ENCODE peak calls at places on chromosomes 12 and 14, in nine cellular contexts. D is cardiac fibroblast, L is SK-N-SH, F is body of pancreas, R is PC-9, H is lower leg skin, K is astrocyte of the spinal cord, Y is AG04450, U is pancreas. V is an unnamed sample.
A peak's percentile ranks its signal among the peaks of the same experiment; 100 is the strongest.

GRCh38 chr12:109264095-109264942 is 44.8 kb downstream of the FOXN4 start:
- DNase-seq in D (peak; percentile 70), L (peak; percentile 90), F (peak; percentile 76), R (peak; percentile 78), H (peak; percentile 93), K (peak; percentile 30), Y (peak; percentile 7), U (peak; percentile 86), V (no peak)

GRCh38 chr12:109192358-109192757 is 76.0 kb downstream of the ACACB start:
- DNase-seq in D (peak; percentile 60), L (no peak), F (no peak), R (peak; percentile 26), H (peak; percentile 29), K (peak; percentile 18), Y (peak; percentile 15), U (no peak), V (no peak)

GRCh38 chr12:114131824-114132223 is 165.7 kb upstream of the RBM19 start:
- DNase-seq in D (no peak), L (no peak), F (no peak), R (no peak), H (no peak), K (no peak), Y (no peak), U (no peak), V (no peak)

GRCh38 chr12:55935742-55936151 is 4.8 kb downstream of the DGKA start:
- DNase-seq in D (no peak), L (no peak), F (peak; percentile 9), R (no peak), H (peak; percentile 87), K (no peak), Y (no peak), U (peak; percentile 59), V (no peak)

GRCh38 chr14:26130690-26131089 is 467.1 kb downstream of the NOVA1 start:
- DNase-seq in D (no peak), L (no peak), F (no peak), R (no peak), H (no peak), K (no peak), Y (no peak), U (no peak), V (no peak)

GRCh38 chr12:127386723-127387122 is 880.2 kb upstream of the TMEM132C start:
- DNase-seq in D (no peak), L (no peak), F (no peak), R (no peak), H (no peak), K (no peak), Y (no peak), U (no peak), V (no peak)

GRCh38 chr12:23921099-23921846 is 28.2 kb downstream of the SOX5 start:
- DNase-seq in D (no peak), L (no peak), F (no peak), R (no peak), H (no peak), K (peak; percentile 30), Y (no peak), U (no peak), V (no peak)

GRCh38 chr14:50335989-50336391 is 23.9 kb downstream of the DMAC2L start:
- DNase-seq in D (peak; percentile 72), L (peak; percentile 80), F (peak; percentile 26), R (no peak), H (no peak), K (peak; percentile 33), Y (no peak), U (no peak), V (no peak)

GRCh38 chr12:77685112-77685511 is 145.6 kb upstream of the NAV3 start:
- DNase-seq in D (peak; percentile 88), L (peak; percentile 8), F (peak; percentile 64), R (peak; percentile 46), H (peak; percentile 85), K (peak; percentile 83), Y (peak; percentile 62), U (no peak), V (peak; percentile 43)

GRCh38 chr12:12983420-12984035 is 16.5 kb downstream of the HEBP1 start:
- DNase-seq in D (peak; percentile 78), L (peak; percentile 45), F (peak; percentile 31), R (peak; percentile 41), H (no peak), K (peak; percentile 62), Y (no peak), U (no peak), V (no peak)

GRCh38 chr12:121537814-121538698 is 42.8 kb downstream of the KDM2B start:
- DNase-seq in D (no peak), L (peak; percentile 79), F (peak; percentile 35), R (peak; percentile 7), H (no peak), K (no peak), Y (no peak), U (peak; percentile 75), V (no peak)

GRCh38 chr14:50020799-50021198 is 95.6 kb downstream of the VCPKMT start:
- DNase-seq in D (peak; percentile 16), L (no peak), F (no peak), R (no peak), H (no peak), K (no peak), Y (no peak), U (no peak), V (no peak)

GRCh38 chr14:92495041-92495440 is 18.5 kb upstream of the RIN3 start:
- DNase-seq in D (peak; percentile 78), L (no peak), F (no peak), R (no peak), H (peak; percentile 76), K (no peak), Y (no peak), U (no peak), V (peak; percentile 72)

GRCh38 chr12:21725731-21726130 is 48.8 kb downstream of the KCNJ8 start:
- DNase-seq in D (no peak), L (no peak), F (no peak), R (no peak), H (no peak), K (no peak), Y (no peak), U (no peak), V (no peak)

DNA sequence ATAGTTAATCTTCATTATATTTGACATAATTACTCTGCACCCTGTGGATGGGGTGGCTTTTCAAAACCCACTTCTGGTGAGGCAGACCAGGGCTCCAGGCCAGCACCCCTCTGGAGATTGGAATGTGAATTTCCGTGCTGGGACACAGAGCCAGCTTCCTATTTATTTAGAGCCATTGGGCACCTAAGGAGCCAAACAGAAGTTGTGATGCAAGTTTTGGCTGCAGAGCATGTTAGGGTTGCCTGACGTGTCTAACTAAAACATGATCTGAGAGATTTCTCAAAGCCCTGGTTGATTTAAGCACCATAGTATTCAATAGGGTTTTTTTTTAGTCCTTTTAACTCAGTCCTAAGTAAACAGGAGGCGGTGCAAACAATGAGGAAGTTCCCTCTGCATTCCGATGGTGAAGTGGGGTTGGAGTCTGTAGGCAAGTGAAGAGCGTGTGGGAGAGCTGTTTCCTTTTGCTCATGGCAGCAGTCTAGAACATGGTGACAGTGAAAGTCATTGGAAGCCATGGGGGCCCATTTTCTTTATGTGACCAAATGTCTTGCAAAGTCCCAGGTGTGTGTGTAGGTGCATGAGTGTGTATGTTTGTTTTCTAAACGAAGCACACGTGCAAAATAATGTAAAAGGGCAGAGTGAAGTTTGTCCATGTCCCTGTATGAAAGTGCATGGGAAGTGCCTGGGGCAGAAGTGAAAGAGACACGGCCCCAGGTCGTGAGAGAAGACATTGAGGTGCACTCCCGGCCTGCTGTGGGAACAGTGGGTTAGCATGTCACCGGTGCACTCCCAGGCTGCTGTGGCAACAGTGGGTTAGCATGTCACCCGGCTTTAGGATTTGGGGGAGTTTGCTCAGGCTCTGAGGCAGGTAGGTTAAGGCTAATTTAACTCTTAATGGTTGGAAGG is 117.7 kb downstream of the PRKCH start:
- DNase-seq in D (peak; percentile 87), L (no peak), F (peak; percentile 48), R (peak; percentile 74), H (peak; percentile 89), K (peak; percentile 80), Y (no peak), U (no peak), V (no peak)
- H3K4me3 ChIP-seq in D (peak overlapping the region; percentile 15), L (no peak overlapping the region), F (no peak overlapping the region), R (peak overlapping the region; percentile 50), H (no peak overlapping the region), K (no peak overlapping the region), Y (no peak overlapping the region), U (no peak overlapping the region), V (no peak overlapping the region)

GRCh38 chr14:93736378-93737014 is 51.8 kb downstream of the PRIMA1 start:
- DNase-seq in D (no peak), L (no peak), F (peak; percentile 39), R (no peak), H (no peak), K (no peak), Y (no peak), U (no peak), V (no peak)
- TF ChIP-seq CTCF in D (no peak), L (no peak), F (peak; percentile 45), R (peak; percentile 49), H (no peak), K (no peak), Y (no peak), U (no peak), V (peak; percentile 13)

GRCh38 chr12:119990382-119990874 is 1.4 kb downstream of the BICDL1 start:
- DNase-seq in D (no peak), L (no peak), F (no peak), R (no peak), H (no peak), K (no peak), Y (no peak), U (no peak), V (peak; percentile 94)
- H3K4me3 ChIP-seq in D (no peak overlapping the region), L (no peak overlapping the region), F (no peak overlapping the region), R (peak overlapping the region; percentile 68), H (no peak overlapping the region), K (no peak overlapping the region), Y (no peak overlapping the region), U (no peak overlapping the region), V (peak overlapping the region; percentile 59)

GRCh38 chr14:105241641-105242040 is 6.7 kb upstream of the BTBD6 start:
- DNase-seq in D (no peak), L (no peak), F (no peak), R (no peak), H (no peak), K (no peak), Y (no peak), U (no peak), V (no peak)
- TF ChIP-seq CTCF in D (no peak), L (no peak), F (no peak), R (no peak), H (no peak), K (no peak), Y (no peak), U (no peak), V (no peak)

DNA sequence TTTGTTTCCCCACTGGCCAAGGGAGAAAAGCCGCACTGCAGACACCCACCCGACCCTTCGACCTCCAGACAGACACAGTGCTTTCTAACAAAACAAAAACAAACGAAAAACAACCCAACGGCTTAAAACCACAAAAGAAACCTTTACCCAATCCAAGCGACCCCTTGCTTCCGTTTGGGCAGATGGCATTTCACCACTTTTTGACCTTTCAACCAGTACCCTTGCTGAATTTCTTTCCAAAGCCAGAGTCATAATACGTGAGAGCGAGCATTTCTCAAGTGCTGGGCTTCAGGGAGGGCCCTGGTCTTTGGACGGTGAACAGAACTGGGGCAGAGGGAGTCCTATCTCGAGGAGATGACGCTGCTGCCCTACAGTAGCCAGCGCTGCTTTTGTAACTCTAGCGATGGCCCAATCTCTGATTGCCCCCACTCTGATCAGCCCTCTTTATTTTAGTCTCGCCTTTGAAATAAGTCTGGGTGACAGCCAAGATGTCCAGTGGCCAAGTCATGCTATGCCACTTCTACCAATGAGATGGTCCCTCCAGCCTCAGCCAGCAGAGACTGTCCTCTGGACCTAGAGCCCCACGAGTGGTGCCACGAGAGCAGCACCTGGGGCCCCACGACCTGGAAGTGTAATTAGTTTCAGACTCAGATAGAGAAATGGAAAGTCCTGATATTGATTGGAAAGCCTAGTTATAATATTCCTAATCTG is 21.9 kb upstream of the ADIPOR2 start:
- DNase-seq in D (no peak), L (no peak), F (no peak), R (no peak), H (peak; percentile 82), K (no peak), Y (no peak), U (no peak), V (no peak)
- H3K4me3 ChIP-seq in D (no peak overlapping the region), L (no peak overlapping the region), F (no peak overlapping the region), R (no peak overlapping the region), H (no peak overlapping the region), K (no peak overlapping the region), Y (no peak overlapping the region), U (no peak overlapping the region), V (no peak overlapping the region)

V was measured in retinal pigment epithelial cell.